ENCODE peak calls at places on chromosomes 16 and 17, in six cellular contexts. One of them, this sample, is unnamed.

GRCh38 chr16:70717817-70718216 is 32.0 kb upstream of the MTSS2 start:
- DNase-seq in neural progenitor cell: no peak
- DNase-seq in WTC11: no peak
- DNase-seq in foreskin fibroblast: no peak
- DNase-seq in fibroblast of pulmonary artery: no peak
- DNase-seq in AG04449: no peak
- DNase-seq in this sample: no peak

GRCh38 chr16:6684076-6684673 is 648.5 kb upstream of the RBFOX1 start:
- DNase-seq in neural progenitor cell: peak
- DNase-seq in WTC11: no peak
- DNase-seq in foreskin fibroblast: no peak
- DNase-seq in fibroblast of pulmonary artery: peak
- DNase-seq in AG04449: no peak
- DNase-seq in this sample: no peak

GRCh38 chr17:29032798-29033197 is 10.1 kb upstream of the PIPOX start:
- DNase-seq in neural progenitor cell: peak
- DNase-seq in WTC11: peak
- DNase-seq in foreskin fibroblast: no peak
- DNase-seq in fibroblast of pulmonary artery: peak
- DNase-seq in AG04449: no peak
- DNase-seq in this sample: no peak

GRCh38 chr16:49696414-49697101 is 159.4 kb downstream of the ZNF423 start:
- DNase-seq in neural progenitor cell: peak
- DNase-seq in WTC11: peak
- DNase-seq in foreskin fibroblast: no peak
- DNase-seq in fibroblast of pulmonary artery: no peak
- DNase-seq in AG04449: no peak
- DNase-seq in this sample: no peak

GRCh38 chr17:6244796-6245195 is 174.6 kb downstream of the WSCD1 start:
- DNase-seq in neural progenitor cell: no peak
- DNase-seq in WTC11: no peak
- DNase-seq in foreskin fibroblast: no peak
- DNase-seq in fibroblast of pulmonary artery: no peak
- DNase-seq in AG04449: no peak
- DNase-seq in this sample: no peak

GRCh38 chr17:45784583-45785372 is 658 bp downstream of the CRHR1 start:
- DNase-seq in neural progenitor cell: peak
- DNase-seq in WTC11: peak
- DNase-seq in foreskin fibroblast: no peak
- DNase-seq in fibroblast of pulmonary artery: no peak
- DNase-seq in AG04449: no peak
- DNase-seq in this sample: peak

GRCh38 chr17:60149691-60150582 is at the start of gene CA4:
- DNase-seq in neural progenitor cell: peak
- DNase-seq in WTC11: peak
- DNase-seq in foreskin fibroblast: no peak
- DNase-seq in fibroblast of pulmonary artery: no peak
- DNase-seq in AG04449: no peak
- DNase-seq in this sample: no peak

GRCh38 chr17:57062865-57063264 is 22.2 kb upstream of the AKAP1 start:
- DNase-seq in neural progenitor cell: no peak
- DNase-seq in WTC11: no peak
- DNase-seq in foreskin fibroblast: no peak
- DNase-seq in fibroblast of pulmonary artery: no peak
- DNase-seq in AG04449: no peak
- DNase-seq in this sample: no peak

GRCh38 chr16:48099455-48099854 is 56.3 kb downstream of the ABCC12 start:
- DNase-seq in neural progenitor cell: peak
- DNase-seq in WTC11: peak
- DNase-seq in foreskin fibroblast: no peak
- DNase-seq in fibroblast of pulmonary artery: peak
- DNase-seq in AG04449: no peak
- DNase-seq in this sample: no peak

GRCh38 chr17:57084802-57085447 is at the start of gene AKAP1:
- DNase-seq in neural progenitor cell: peak
- DNase-seq in WTC11: peak
- DNase-seq in foreskin fibroblast: peak
- DNase-seq in fibroblast of pulmonary artery: peak
- DNase-seq in AG04449: no peak
- DNase-seq in this sample: peak

GRCh38 chr17:75238684-75239191 is 22.7 kb downstream of the GGA3 start:
- DNase-seq in neural progenitor cell: peak
- DNase-seq in WTC11: peak
- DNase-seq in foreskin fibroblast: peak
- DNase-seq in fibroblast of pulmonary artery: peak
- DNase-seq in AG04449: no peak
- DNase-seq in this sample: peak

GRCh38 chr16:71520550-71520949 is 5.7 kb upstream of the CHST4 start:
- DNase-seq in neural progenitor cell: no peak
- DNase-seq in WTC11: no peak
- DNase-seq in foreskin fibroblast: no peak
- DNase-seq in fibroblast of pulmonary artery: no peak
- DNase-seq in AG04449: no peak
- DNase-seq in this sample: no peak

GRCh38 chr16:1745181-1745899 is 26.0 kb downstream of the NME3 start:
- DNase-seq in neural progenitor cell: no peak
- DNase-seq in WTC11: no peak
- DNase-seq in foreskin fibroblast: no peak
- DNase-seq in fibroblast of pulmonary artery: peak
- DNase-seq in AG04449: peak
- DNase-seq in this sample: no peak

GRCh38 chr17:75922963-75923874 is 17.6 kb downstream of the FBF1 start:
- DNase-seq in neural progenitor cell: no peak
- DNase-seq in WTC11: no peak
- DNase-seq in foreskin fibroblast: no peak
- DNase-seq in fibroblast of pulmonary artery: no peak
- DNase-seq in AG04449: no peak
- DNase-seq in this sample: no peak

GRCh38 chr17:36837616-36838272 is 99.5 kb upstream of the LHX1 start:
- DNase-seq in neural progenitor cell: peak
- DNase-seq in WTC11: peak
- DNase-seq in foreskin fibroblast: no peak
- DNase-seq in fibroblast of pulmonary artery: no peak
- DNase-seq in AG04449: no peak
- DNase-seq in this sample: no peak

GRCh38 chr16:55323637-55324490 is at the start of gene IRX6:
- DNase-seq in neural progenitor cell: peak
- DNase-seq in WTC11: peak
- DNase-seq in foreskin fibroblast: no peak
- DNase-seq in fibroblast of pulmonary artery: no peak
- DNase-seq in AG04449: no peak
- DNase-seq in this sample: no peak

GRCh38 chr17:75252039-75252816 is 9.2 kb downstream of the GGA3 start:
- DNase-seq in neural progenitor cell: no peak
- DNase-seq in WTC11: no peak
- DNase-seq in foreskin fibroblast: no peak
- DNase-seq in fibroblast of pulmonary artery: no peak
- DNase-seq in AG04449: no peak
- DNase-seq in this sample: no peak

GRCh38 chr17:35947156-35947585 is 3.7 kb upstream of the LYZL6 start:
- DNase-seq in neural progenitor cell: peak
- DNase-seq in WTC11: peak
- DNase-seq in foreskin fibroblast: no peak
- DNase-seq in fibroblast of pulmonary artery: peak
- DNase-seq in AG04449: no peak
- DNase-seq in this sample: peak

GRCh38 chr17:78276098-78276497 is 44.7 kb downstream of the TMEM235 start:
- DNase-seq in neural progenitor cell: no peak
- DNase-seq in WTC11: no peak
- DNase-seq in foreskin fibroblast: no peak
- DNase-seq in fibroblast of pulmonary artery: no peak
- DNase-seq in AG04449: no peak
- DNase-seq in this sample: no peak

GRCh38 chr17:42283241-42284019 is 4.9 kb upstream of the STAT5A start:
- DNase-seq in neural progenitor cell: no peak
- DNase-seq in WTC11: no peak
- DNase-seq in foreskin fibroblast: no peak
- DNase-seq in fibroblast of pulmonary artery: no peak
- DNase-seq in AG04449: no peak
- DNase-seq in this sample: no peak

GRCh38 chr17:34365340-34365739 is 2.3 kb upstream of the CCL1 start:
- DNase-seq in neural progenitor cell: no peak
- DNase-seq in WTC11: no peak
- DNase-seq in foreskin fibroblast: no peak
- DNase-seq in fibroblast of pulmonary artery: no peak
- DNase-seq in AG04449: no peak
- DNase-seq in this sample: no peak

GRCh38 chr17:73066148-73066884 is 26.2 kb downstream of the SLC39A11 start:
- DNase-seq in neural progenitor cell: no peak
- DNase-seq in WTC11: no peak
- DNase-seq in foreskin fibroblast: no peak
- DNase-seq in fibroblast of pulmonary artery: no peak
- DNase-seq in AG04449: no peak
- DNase-seq in this sample: no peak

GRCh38 chr16:70470927-70471341 is 16.5 kb downstream of the FCSK start:
- DNase-seq in neural progenitor cell: peak
- DNase-seq in WTC11: peak
- DNase-seq in foreskin fibroblast: no peak
- DNase-seq in fibroblast of pulmonary artery: peak
- DNase-seq in AG04449: no peak
- DNase-seq in this sample: no peak

GRCh38 chr16:57376313-57376818 is 4.1 kb downstream of the CX3CL1 start:
- DNase-seq in neural progenitor cell: no peak
- DNase-seq in WTC11: no peak
- DNase-seq in foreskin fibroblast: no peak
- DNase-seq in fibroblast of pulmonary artery: no peak
- DNase-seq in AG04449: no peak
- DNase-seq in this sample: no peak

GRCh38 chr16:84950906-84951305 is 60.4 kb downstream of the ZDHHC7 start:
- DNase-seq in neural progenitor cell: no peak
- DNase-seq in WTC11: peak
- DNase-seq in foreskin fibroblast: no peak
- DNase-seq in fibroblast of pulmonary artery: no peak
- DNase-seq in AG04449: no peak
- DNase-seq in this sample: peak
- TF ChIP-seq CTCF in neural progenitor cell: peak
- TF ChIP-seq CTCF in WTC11: no peak
- TF ChIP-seq CTCF in foreskin fibroblast: no peak
- TF ChIP-seq CTCF in fibroblast of pulmonary artery: no peak
- TF ChIP-seq CTCF in AG04449: no peak
- TF ChIP-seq CTCF in this sample: no peak

GRCh38 chr17:18045691-18046090 is 6.5 kb downstream of the GID4 start:
- DNase-seq in neural progenitor cell: no peak
- DNase-seq in WTC11: no peak
- DNase-seq in foreskin fibroblast: no peak
- DNase-seq in fibroblast of pulmonary artery: no peak
- DNase-seq in AG04449: no peak
- DNase-seq in this sample: no peak

GRCh38 chr17:18041776-18042175 is 2.6 kb downstream of the GID4 start:
- DNase-seq in neural progenitor cell: no peak
- DNase-seq in WTC11: no peak
- DNase-seq in foreskin fibroblast: peak
- DNase-seq in fibroblast of pulmonary artery: peak
- DNase-seq in AG04449: peak
- DNase-seq in this sample: no peak

GRCh38 chr17:18043491-18043890 is 4.3 kb downstream of the GID4 start:
- DNase-seq in neural progenitor cell: no peak
- DNase-seq in WTC11: no peak
- DNase-seq in foreskin fibroblast: no peak
- DNase-seq in fibroblast of pulmonary artery: peak
- DNase-seq in AG04449: no peak
- DNase-seq in this sample: no peak

GRCh38 chr17:18042969-18043368 is 3.8 kb downstream of the GID4 start:
- DNase-seq in neural progenitor cell: no peak
- DNase-seq in WTC11: no peak
- DNase-seq in foreskin fibroblast: no peak
- DNase-seq in fibroblast of pulmonary artery: no peak
- DNase-seq in AG04449: no peak
- DNase-seq in this sample: no peak

DNA sequence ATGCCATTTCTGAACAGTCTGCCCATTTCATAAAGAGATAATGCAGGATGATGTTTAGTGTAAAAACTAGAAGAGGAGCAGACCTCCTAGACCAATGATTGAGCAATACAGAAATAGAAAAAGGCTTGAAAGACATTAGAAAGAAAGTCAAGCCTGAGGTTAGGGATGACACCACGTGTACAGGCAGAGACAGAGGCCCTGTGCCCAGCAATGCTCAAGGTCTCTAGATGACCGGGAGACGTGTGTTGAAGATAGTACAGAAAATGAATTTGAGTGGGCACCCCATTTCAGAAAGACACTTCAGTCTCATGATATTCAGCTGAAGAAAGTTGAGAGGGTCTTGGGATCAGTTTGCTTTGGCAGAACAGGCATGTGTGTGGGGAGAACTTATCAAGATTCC is 5.4 kb downstream of the GID4 start:
- DNase-seq in neural progenitor cell: no peak
- DNase-seq in WTC11: no peak
- DNase-seq in foreskin fibroblast: no peak
- DNase-seq in fibroblast of pulmonary artery: no peak
- DNase-seq in AG04449: no peak
- DNase-seq in this sample: no peak
- TF ChIP-seq CTCF in neural progenitor cell: no peak
- TF ChIP-seq CTCF in WTC11: no peak
- TF ChIP-seq CTCF in foreskin fibroblast: no peak
- TF ChIP-seq CTCF in fibroblast of pulmonary artery: no peak
- TF ChIP-seq CTCF in AG04449: no peak
- TF ChIP-seq CTCF in this sample: no peak

GRCh38 chr16:67248401-67249177 is at the start of gene SLC9A5:
- DNase-seq in neural progenitor cell: peak
- DNase-seq in WTC11: peak
- DNase-seq in foreskin fibroblast: no peak
- DNase-seq in fibroblast of pulmonary artery: no peak
- DNase-seq in AG04449: no peak
- DNase-seq in this sample: no peak
- TF ChIP-seq CTCF in neural progenitor cell: peak
- TF ChIP-seq CTCF in WTC11: no peak
- TF ChIP-seq CTCF in foreskin fibroblast: no peak
- TF ChIP-seq CTCF in fibroblast of pulmonary artery: no peak
- TF ChIP-seq CTCF in AG04449: peak
- TF ChIP-seq CTCF in this sample: no peak

DNA sequence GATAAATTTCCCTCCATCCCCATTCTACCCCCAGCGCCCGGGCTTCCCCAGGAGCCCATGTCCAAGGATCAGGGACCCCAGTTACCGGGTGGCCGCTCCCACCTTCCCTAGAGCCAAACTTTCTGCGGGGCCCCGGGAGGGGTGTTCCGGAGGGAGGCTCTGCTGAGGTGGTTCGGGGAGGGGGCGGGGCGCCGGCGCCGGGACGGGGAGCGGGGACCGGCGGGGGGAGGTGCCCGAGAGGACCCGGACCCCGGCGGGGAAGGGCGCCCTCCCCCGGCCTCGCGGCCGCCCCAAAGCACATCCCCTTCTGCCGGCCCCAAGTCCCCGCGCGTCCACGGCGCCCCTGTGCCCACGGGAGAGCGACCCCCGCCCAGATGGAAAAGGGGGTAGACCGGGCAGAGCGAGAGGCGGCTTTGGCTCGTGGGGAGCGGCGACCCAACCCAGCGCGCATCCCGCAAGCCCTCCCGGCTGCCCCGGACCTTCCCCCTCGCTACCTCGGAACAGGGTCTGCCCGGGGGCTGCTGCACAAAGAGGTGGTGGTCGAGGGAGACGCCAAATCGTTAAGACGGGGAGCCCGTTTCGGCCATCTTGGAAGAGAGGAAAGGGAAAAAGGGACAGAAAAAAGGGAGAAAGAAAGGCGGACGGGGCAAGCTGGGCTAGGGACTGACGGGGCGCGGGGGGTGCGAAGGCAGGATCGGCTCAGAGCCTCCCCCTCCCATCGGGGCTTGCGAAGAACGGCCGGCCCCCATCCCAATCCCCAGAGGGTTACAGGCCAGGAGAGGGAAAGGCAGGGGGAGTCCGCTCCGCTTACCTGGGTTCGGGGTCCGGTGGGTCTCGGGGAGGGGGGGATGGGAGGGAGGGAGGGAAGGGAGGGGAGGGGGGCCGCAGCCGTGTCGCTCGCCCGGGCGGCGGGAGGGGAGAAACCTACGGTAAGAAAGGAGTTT is 479 bp downstream of the PCGF2 start:
- DNase-seq in neural progenitor cell: peak
- DNase-seq in WTC11: peak
- DNase-seq in foreskin fibroblast: no peak
- DNase-seq in fibroblast of pulmonary artery: no peak
- DNase-seq in AG04449: no peak
- DNase-seq in this sample: no peak
- TF ChIP-seq CTCF in neural progenitor cell: peak
- TF ChIP-seq CTCF in WTC11: no peak
- TF ChIP-seq CTCF in foreskin fibroblast: no peak
- TF ChIP-seq CTCF in fibroblast of pulmonary artery: no peak
- TF ChIP-seq CTCF in AG04449: peak
- TF ChIP-seq CTCF in this sample: no peak

This sample was measured in CD8-positive, alpha-beta T cell.